ENCODE peak calls at places on chromosome 11, in nine cellular contexts. G is CMK, C is RWPE1, N is ureter, R is H9, V is amniotic stem cell, A is IMR-90, Q is endothelial cell, I is GOT3. H is an unnamed sample.

GRCh38 chr11:111539426-111540113 is 950 bp upstream of the LAYN start:
- DNase-seq in G (no peak), C (no peak), N (no peak), R (no peak), V (no peak), A (no peak), Q (no peak), I (no peak), H (no peak)

GRCh38 chr11:102384419-102385052 is 37.5 kb downstream of the BIRC2 start:
- DNase-seq in G (peak), C (no peak), N (no peak), R (no peak), V (no peak), A (no peak), Q (no peak), I (no peak), H (no peak)

GRCh38 chr11:86161373-86162255 is 82.9 kb upstream of the EED start:
- DNase-seq in G (no peak), C (no peak), N (no peak), R (no peak), V (no peak), A (no peak), Q (no peak), I (no peak), H (no peak)

GRCh38 chr11:119730789-119731386 is 1.9 kb upstream of the NECTIN1 start:
- DNase-seq in G (no peak), C (no peak), N (no peak), R (no peak), V (no peak), A (no peak), Q (no peak), I (no peak), H (no peak)

GRCh38 chr11:92827132-92827531 is 142.3 kb upstream of the MTNR1B start:
- DNase-seq in G (no peak), C (no peak), N (no peak), R (no peak), V (no peak), A (no peak), Q (no peak), I (no peak), H (no peak)

GRCh38 chr11:118838905-118839553 is 44.7 kb upstream of the CXCR5 start:
- DNase-seq in G (no peak), C (no peak), N (no peak), R (no peak), V (no peak), A (no peak), Q (no peak), I (no peak), H (no peak)

GRCh38 chr11:129881570-129882170 is 13.7 kb downstream of the NFRKB start:
- DNase-seq in G (peak), C (peak), N (no peak), R (peak), V (no peak), A (peak), Q (peak), I (no peak), H (no peak)

GRCh38 chr11:38683484-38683883 is 2085.4 kb upstream of the RAG2 start:
- DNase-seq in G (no peak), C (no peak), N (no peak), R (no peak), V (no peak), A (no peak), Q (no peak), I (no peak), H (no peak)

GRCh38 chr11:70948855-70949551 is 303.4 kb downstream of the SHANK2 start:
- DNase-seq in G (no peak), C (no peak), N (no peak), R (no peak), V (no peak), A (no peak), Q (no peak), I (no peak), H (no peak)

GRCh38 chr11:73157141-73158010 is 15.3 kb upstream of the FCHSD2 start:
- DNase-seq in G (no peak), C (no peak), N (no peak), R (no peak), V (peak), A (peak), Q (no peak), I (no peak), H (no peak)

GRCh38 chr11:110716361-110716760 is 4.1 kb upstream of the ARHGAP20 start:
- DNase-seq in G (no peak), C (no peak), N (no peak), R (no peak), V (no peak), A (peak), Q (no peak), I (no peak), H (no peak)

GRCh38 chr11:65925397-65925796 is 6.2 kb downstream of the DRAP1 start:
- DNase-seq in G (no peak), C (no peak), N (no peak), R (no peak), V (no peak), A (no peak), Q (no peak), I (no peak), H (no peak)

GRCh38 chr11:120688166-120688565 is 176.6 kb downstream of the GRIK4 start:
- DNase-seq in G (no peak), C (no peak), N (no peak), R (no peak), V (no peak), A (no peak), Q (no peak), I (no peak), H (no peak)

GRCh38 chr11:43567396-43567975 is 113.1 kb upstream of the HSD17B12 start:
- DNase-seq in G (no peak), C (peak), N (no peak), R (no peak), V (peak), A (peak), Q (no peak), I (no peak), H (no peak)

GRCh38 chr11:61152816-61153592 is 8.2 kb downstream of the VPS37C start:
- DNase-seq in G (no peak), C (peak), N (no peak), R (no peak), V (peak), A (peak), Q (no peak), I (no peak), H (no peak)

GRCh38 chr11:19089421-19089820 is 27.5 kb upstream of the ZDHHC13 start:
- DNase-seq in G (no peak), C (peak), N (no peak), R (no peak), V (no peak), A (no peak), Q (no peak), I (no peak), H (no peak)

GRCh38 chr11:124069429-124070401 is 28.6 kb upstream of the OR10G7 start:
- DNase-seq in G (peak), C (peak), N (no peak), R (peak), V (peak), A (peak), Q (peak), I (no peak), H (no peak)

GRCh38 chr11:117830072-117830471 is 5.5 kb upstream of the FXYD2 start:
- DNase-seq in G (no peak), C (no peak), N (peak), R (peak), V (no peak), A (no peak), Q (no peak), I (no peak), H (no peak)

GRCh38 chr11:17798253-17798652 is 63.7 kb downstream of the KCNC1 start:
- DNase-seq in G (no peak), C (peak), N (peak), R (no peak), V (no peak), A (no peak), Q (no peak), I (no peak), H (no peak)

GRCh38 chr11:109946322-109946846 is 146.8 kb upstream of the ZC3H12C start:
- DNase-seq in G (peak), C (peak), N (peak), R (peak), V (peak), A (peak), Q (peak), I (peak), H (peak)

GRCh38 chr11:100835854-100836253 is 148.8 kb downstream of the ARHGAP42 start:
- DNase-seq in G (no peak), C (no peak), N (no peak), R (no peak), V (no peak), A (no peak), Q (no peak), I (no peak), H (no peak)

GRCh38 chr11:134663506-134664313 is 251.7 kb upstream of the B3GAT1 start:
- DNase-seq in G (no peak), C (no peak), N (peak), R (no peak), V (no peak), A (no peak), Q (no peak), I (no peak), H (no peak)

GRCh38 chr11:72724851-72725730 is 27.1 kb downstream of the ARAP1 start:
- DNase-seq in G (no peak), C (peak), N (peak), R (peak), V (peak), A (peak), Q (peak), I (no peak), H (no peak)

GRCh38 chr11:102047305-102047924 is at the start of gene CFAP300:
- DNase-seq in G (no peak), C (peak), N (peak), R (peak), V (peak), A (peak), Q (peak), I (peak), H (peak)

GRCh38 chr11:96278039-96278897 is 64.7 kb downstream of the MAML2 start:
- DNase-seq in G (no peak), C (peak), N (no peak), R (no peak), V (no peak), A (peak), Q (no peak), I (no peak), H (no peak)

GRCh38 chr11:118608268-118609214 is 1.1 kb downstream of the PHLDB1 start:
- DNase-seq in G (no peak), C (peak), N (peak), R (no peak), V (peak), A (peak), Q (no peak), I (peak), H (no peak)

GRCh38 chr11:118282635-118283310 is 18.7 kb upstream of the MPZL2 start:
- DNase-seq in G (no peak), C (no peak), N (no peak), R (no peak), V (no peak), A (no peak), Q (no peak), I (no peak), H (no peak)

H was measured in esophagus squamous epithelium.